ENCODE peak calls at places on chromosomes 2 and 18, in five cellular contexts. N is foreskin fibroblast, A is progenitor cell of endocrine pancreas, W is ascending aorta, F is GM10248. Z is an unnamed sample.

GRCh38 chr2:17539596-17539992 is 902 bp upstream of the VSNL1 start:
- DNase-seq in N (peak), A (no peak), W (no peak), F (peak), Z (no peak)

GRCh38 chr18:24368749-24369148 is 28.9 kb downstream of the OSBPL1A start:
- DNase-seq in W (no peak), A (no peak), F (no peak), N (no peak), Z (no peak)

GRCh38 chr2:149040451-149040850 is 2.0 kb downstream of the LYPD6B start:
- DNase-seq in F (peak), N (no peak), W (no peak), A (no peak), Z (no peak)

GRCh38 chr2:203789613-203790012 is 78.0 kb upstream of the CTLA4 start:
- DNase-seq in A (no peak), W (no peak), N (no peak), F (no peak), Z (no peak)

GRCh38 chr18:36295880-36296301 is 1.6 kb upstream of the FHOD3 start:
- DNase-seq in F (no peak), N (no peak), W (no peak), A (no peak), Z (no peak)

GRCh38 chr18:62334110-62334509 is 9.0 kb downstream of the TNFRSF11A start:
- DNase-seq in F (no peak), W (no peak), N (no peak), A (no peak), Z (peak)

GRCh38 chr18:23302852-23303527 is 150.1 kb upstream of the RIOK3 start:
- DNase-seq in W (no peak), N (peak), F (no peak), A (no peak), Z (peak)

GRCh38 chr2:75041791-75042231 is 83.4 kb downstream of the POLE4 start:
- DNase-seq in A (no peak), W (no peak), N (no peak), F (no peak), Z (no peak)

GRCh38 chr2:24382363-24383021 is 22.2 kb upstream of the ITSN2 start:
- DNase-seq in W (peak), A (peak), N (peak), F (peak), Z (peak)

GRCh38 chr2:26916128-26916692 is 54.2 kb upstream of the MAPRE3 start:
- DNase-seq in N (no peak), A (no peak), F (no peak), W (peak), Z (no peak)

GRCh38 chr2:44668336-44668735 is 273.2 kb upstream of the SIX3 start:
- DNase-seq in F (peak), A (no peak), W (no peak), N (no peak), Z (no peak)

GRCh38 chr2:130759906-130760753 is 4.8 kb downstream of the AMER3 start:
- DNase-seq in A (no peak), F (no peak), N (no peak), W (no peak), Z (no peak)

GRCh38 chr2:232876071-232876977 is 6.3 kb downstream of the SNORC start:
- DNase-seq in F (peak), N (no peak), W (no peak), A (peak), Z (peak)

GRCh38 chr18:46167971-46168370 is 63.8 kb downstream of the HAUS1 start:
- DNase-seq in F (peak), N (no peak), W (no peak), A (no peak), Z (no peak)

GRCh38 chr2:64945973-64946736 is 43.0 kb upstream of the SLC1A4 start:
- DNase-seq in A (no peak), N (no peak), W (no peak), F (peak), Z (peak)

GRCh38 chr2:241191101-241191500 is 2.6 kb downstream of the ANO7 start:
- DNase-seq in N (no peak), A (no peak), F (no peak), W (no peak), Z (no peak)

GRCh38 chr2:17543848-17544645 is 3.6 kb downstream of the VSNL1 start:
- DNase-seq in W (no peak), A (no peak), F (no peak), N (peak), Z (no peak)

GRCh38 chr2:53994735-53995538 is 24.1 kb upstream of the PSME4 start:
- DNase-seq in W (no peak), F (no peak), A (no peak), N (no peak), Z (no peak)

GRCh38 chr2:187935126-187935525 is 356.5 kb upstream of the GULP1 start:
- DNase-seq in F (no peak), A (no peak), N (no peak), W (no peak), Z (no peak)

GRCh38 chr18:12317664-12318333 is 9.8 kb downstream of the TUBB6 start:
- DNase-seq in W (no peak), F (no peak), A (no peak), N (peak), Z (peak)